ENCODE peak calls at places on chromosomes 16 and 17, in ten cellular contexts. One of them, this sample, is unnamed.

GRCh38 chr17:45282683-45283644 is 21.1 kb upstream of the SPATA32 start:
- DNase-seq in WTC11: no peak
- DNase-seq in heart right ventricle: peak
- DNase-seq in neural crest cell: no peak
- DNase-seq in omental fat pad: no peak
- DNase-seq in nephron progenitor cell: no peak
- DNase-seq in esophagus squamous epithelium: no peak
- DNase-seq in suprapubic skin: peak
- DNase-seq in endodermal cell: peak
- DNase-seq in RWPE2: no peak
- DNase-seq in this sample: no peak

GRCh38 chr16:11190585-11191565 is 65.1 kb downstream of the SOCS1 start:
- DNase-seq in endodermal cell: no peak
- DNase-seq in omental fat pad: no peak
- DNase-seq in heart right ventricle: no peak
- DNase-seq in suprapubic skin: no peak
- DNase-seq in esophagus squamous epithelium: no peak
- DNase-seq in neural crest cell: no peak
- DNase-seq in RWPE2: peak
- DNase-seq in WTC11: no peak
- DNase-seq in nephron progenitor cell: no peak
- DNase-seq in this sample: no peak

GRCh38 chr16:2151188-2152091 is 3.0 kb downstream of the RAB26 start:
- DNase-seq in heart right ventricle: no peak
- DNase-seq in endodermal cell: peak
- DNase-seq in omental fat pad: no peak
- DNase-seq in WTC11: peak
- DNase-seq in RWPE2: peak
- DNase-seq in nephron progenitor cell: no peak
- DNase-seq in esophagus squamous epithelium: no peak
- DNase-seq in suprapubic skin: no peak
- DNase-seq in neural crest cell: no peak
- DNase-seq in this sample: no peak

GRCh38 chr16:56262148-56262878 is 71.0 kb downstream of the GNAO1 start:
- DNase-seq in nephron progenitor cell: no peak
- DNase-seq in esophagus squamous epithelium: no peak
- DNase-seq in suprapubic skin: no peak
- DNase-seq in heart right ventricle: no peak
- DNase-seq in neural crest cell: no peak
- DNase-seq in RWPE2: no peak
- DNase-seq in WTC11: no peak
- DNase-seq in omental fat pad: no peak
- DNase-seq in endodermal cell: no peak
- DNase-seq in this sample: no peak

GRCh38 chr17:58344047-58344790 is 7.8 kb downstream of the SUPT4H1 start:
- DNase-seq in suprapubic skin: peak
- DNase-seq in esophagus squamous epithelium: peak
- DNase-seq in omental fat pad: no peak
- DNase-seq in nephron progenitor cell: no peak
- DNase-seq in WTC11: no peak
- DNase-seq in RWPE2: no peak
- DNase-seq in endodermal cell: peak
- DNase-seq in neural crest cell: no peak
- DNase-seq in heart right ventricle: no peak
- DNase-seq in this sample: no peak

GRCh38 chr17:57602896-57603295 is 142.2 kb downstream of the CCDC182 start:
- DNase-seq in RWPE2: no peak
- DNase-seq in nephron progenitor cell: no peak
- DNase-seq in suprapubic skin: no peak
- DNase-seq in WTC11: no peak
- DNase-seq in endodermal cell: no peak
- DNase-seq in neural crest cell: no peak
- DNase-seq in esophagus squamous epithelium: no peak
- DNase-seq in heart right ventricle: no peak
- DNase-seq in omental fat pad: no peak
- DNase-seq in this sample: no peak

GRCh38 chr16:87580855-87581261 is 21.4 kb upstream of the JPH3 start:
- DNase-seq in nephron progenitor cell: no peak
- DNase-seq in omental fat pad: no peak
- DNase-seq in endodermal cell: no peak
- DNase-seq in heart right ventricle: no peak
- DNase-seq in esophagus squamous epithelium: no peak
- DNase-seq in suprapubic skin: no peak
- DNase-seq in RWPE2: no peak
- DNase-seq in neural crest cell: no peak
- DNase-seq in WTC11: no peak
- DNase-seq in this sample: no peak

GRCh38 chr16:62963846-62964245 is 927.6 kb upstream of the CDH8 start:
- DNase-seq in endodermal cell: no peak
- DNase-seq in omental fat pad: no peak
- DNase-seq in RWPE2: no peak
- DNase-seq in esophagus squamous epithelium: no peak
- DNase-seq in nephron progenitor cell: no peak
- DNase-seq in WTC11: no peak
- DNase-seq in heart right ventricle: no peak
- DNase-seq in neural crest cell: no peak
- DNase-seq in suprapubic skin: no peak
- DNase-seq in this sample: no peak

GRCh38 chr16:15450624-15451023 is 16.2 kb downstream of the BMERB1 start:
- DNase-seq in omental fat pad: no peak
- DNase-seq in esophagus squamous epithelium: no peak
- DNase-seq in endodermal cell: no peak
- DNase-seq in suprapubic skin: no peak
- DNase-seq in neural crest cell: no peak
- DNase-seq in WTC11: no peak
- DNase-seq in RWPE2: no peak
- DNase-seq in heart right ventricle: no peak
- DNase-seq in nephron progenitor cell: no peak
- DNase-seq in this sample: no peak

GRCh38 chr16:23497543-23497868 is 12.8 kb downstream of the GGA2 start:
- DNase-seq in heart right ventricle: no peak
- DNase-seq in esophagus squamous epithelium: no peak
- DNase-seq in omental fat pad: no peak
- DNase-seq in suprapubic skin: no peak
- DNase-seq in RWPE2: no peak
- DNase-seq in nephron progenitor cell: no peak
- DNase-seq in endodermal cell: no peak
- DNase-seq in WTC11: no peak
- DNase-seq in neural crest cell: no peak
- DNase-seq in this sample: no peak

GRCh38 chr16:23494188-23494587 is 16.1 kb downstream of the GGA2 start:
- DNase-seq in suprapubic skin: no peak
- DNase-seq in omental fat pad: no peak
- DNase-seq in esophagus squamous epithelium: no peak
- DNase-seq in RWPE2: no peak
- DNase-seq in neural crest cell: no peak
- DNase-seq in heart right ventricle: no peak
- DNase-seq in endodermal cell: no peak
- DNase-seq in nephron progenitor cell: no peak
- DNase-seq in WTC11: no peak
- DNase-seq in this sample: no peak

GRCh38 chr16:23496826-23497542 is 13.3 kb downstream of the GGA2 start:
- DNase-seq in RWPE2: no peak
- DNase-seq in esophagus squamous epithelium: no peak
- DNase-seq in omental fat pad: no peak
- DNase-seq in neural crest cell: no peak
- DNase-seq in WTC11: no peak
- DNase-seq in heart right ventricle: no peak
- DNase-seq in nephron progenitor cell: no peak
- DNase-seq in suprapubic skin: no peak
- DNase-seq in endodermal cell: no peak
- DNase-seq in this sample: no peak

GRCh38 chr16:23486480-23486879 is 23.8 kb downstream of the GGA2 start:
- DNase-seq in omental fat pad: no peak
- DNase-seq in RWPE2: no peak
- DNase-seq in nephron progenitor cell: no peak
- DNase-seq in suprapubic skin: no peak
- DNase-seq in WTC11: no peak
- DNase-seq in neural crest cell: no peak
- DNase-seq in endodermal cell: no peak
- DNase-seq in heart right ventricle: no peak
- DNase-seq in esophagus squamous epithelium: no peak
- DNase-seq in this sample: no peak

DNA sequence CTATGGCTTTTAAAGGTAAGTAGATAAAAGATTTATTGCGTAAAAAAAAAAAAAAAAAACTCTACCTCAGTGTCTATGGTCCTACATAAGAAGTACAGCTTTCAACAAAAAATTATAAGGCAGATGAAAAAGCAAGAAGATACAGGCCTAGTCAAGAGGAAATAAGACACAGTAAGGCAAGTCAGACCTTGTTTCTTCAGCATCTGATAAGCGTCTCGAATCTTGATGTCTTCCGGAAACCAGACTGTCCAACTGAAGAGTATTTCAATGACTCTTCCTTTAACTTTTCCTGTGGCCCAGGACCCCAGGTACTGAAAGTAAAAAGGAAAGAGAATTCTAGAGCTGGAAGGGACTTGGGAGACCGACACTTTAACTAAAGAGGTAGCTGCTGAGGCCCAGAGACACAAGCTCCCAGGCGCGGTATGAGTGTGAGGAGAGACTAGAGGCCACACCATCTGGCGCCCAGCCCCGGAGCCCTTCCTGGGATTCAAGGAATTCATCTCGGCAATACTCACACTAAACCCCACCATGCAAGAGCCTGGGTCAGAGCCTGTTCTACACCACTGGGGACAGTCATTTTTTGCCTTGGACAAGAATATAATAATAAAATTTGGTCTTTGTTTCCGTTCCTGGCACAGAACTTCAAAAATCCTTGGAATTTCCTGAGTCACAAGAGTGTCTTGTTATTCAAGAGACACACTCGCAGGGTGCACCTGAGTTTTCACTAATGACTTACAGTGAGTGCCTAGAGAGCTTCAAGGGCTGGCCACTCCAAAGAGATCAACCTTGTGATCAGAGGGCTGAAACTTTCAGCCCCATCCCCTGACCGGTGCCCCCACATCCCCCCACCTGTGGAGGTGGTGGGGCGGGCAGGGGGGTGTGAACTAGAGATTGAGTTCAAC is 18.6 kb downstream of the GGA2 start:
- DNase-seq in omental fat pad: no peak
- DNase-seq in heart right ventricle: no peak
- DNase-seq in WTC11: no peak
- DNase-seq in endodermal cell: no peak
- DNase-seq in RWPE2: no peak
- DNase-seq in nephron progenitor cell: no peak
- DNase-seq in suprapubic skin: no peak
- DNase-seq in neural crest cell: no peak
- DNase-seq in esophagus squamous epithelium: no peak
- DNase-seq in this sample: no peak
- TF ChIP-seq CTCF in omental fat pad: no peak
- TF ChIP-seq CTCF in heart right ventricle: no peak
- TF ChIP-seq CTCF in WTC11: no peak
- TF ChIP-seq CTCF in endodermal cell: no peak
- TF ChIP-seq CTCF in RWPE2: peak
- TF ChIP-seq CTCF in nephron progenitor cell: no peak
- TF ChIP-seq CTCF in suprapubic skin: no peak
- TF ChIP-seq CTCF in neural crest cell: no peak
- TF ChIP-seq CTCF in esophagus squamous epithelium: no peak
- TF ChIP-seq CTCF in this sample: no peak

GRCh38 chr16:67278773-67279295 is 498 bp upstream of the PLEKHG4 start:
- DNase-seq in neural crest cell: no peak
- DNase-seq in RWPE2: no peak
- DNase-seq in WTC11: peak
- DNase-seq in endodermal cell: peak
- DNase-seq in suprapubic skin: no peak
- DNase-seq in omental fat pad: no peak
- DNase-seq in heart right ventricle: no peak
- DNase-seq in nephron progenitor cell: no peak
- DNase-seq in esophagus squamous epithelium: no peak
- DNase-seq in this sample: peak
- TF ChIP-seq CTCF in neural crest cell: no peak
- TF ChIP-seq CTCF in RWPE2: no peak
- TF ChIP-seq CTCF in WTC11: no peak
- TF ChIP-seq CTCF in endodermal cell: peak
- TF ChIP-seq CTCF in suprapubic skin: no peak
- TF ChIP-seq CTCF in omental fat pad: no peak
- TF ChIP-seq CTCF in heart right ventricle: no peak
- TF ChIP-seq CTCF in nephron progenitor cell: no peak
- TF ChIP-seq CTCF in esophagus squamous epithelium: no peak
- TF ChIP-seq CTCF in this sample: peak

GRCh38 chr17:29623283-29623647 is 553 bp upstream of the CORO6 start:
- DNase-seq in neural crest cell: no peak
- DNase-seq in nephron progenitor cell: no peak
- DNase-seq in RWPE2: no peak
- DNase-seq in heart right ventricle: no peak
- DNase-seq in esophagus squamous epithelium: no peak
- DNase-seq in omental fat pad: no peak
- DNase-seq in endodermal cell: no peak
- DNase-seq in WTC11: no peak
- DNase-seq in suprapubic skin: no peak
- DNase-seq in this sample: no peak

GRCh38 chr17:29620779-29621500 is 1.8 kb downstream of the CORO6 start:
- DNase-seq in suprapubic skin: no peak
- DNase-seq in RWPE2: no peak
- DNase-seq in esophagus squamous epithelium: no peak
- DNase-seq in omental fat pad: no peak
- DNase-seq in neural crest cell: no peak
- DNase-seq in WTC11: no peak
- DNase-seq in heart right ventricle: no peak
- DNase-seq in nephron progenitor cell: no peak
- DNase-seq in endodermal cell: peak
- DNase-seq in this sample: no peak

GRCh38 chr17:29622337-29623282 is at the start of gene CORO6:
- DNase-seq in nephron progenitor cell: peak
- DNase-seq in endodermal cell: peak
- DNase-seq in neural crest cell: peak
- DNase-seq in suprapubic skin: peak
- DNase-seq in esophagus squamous epithelium: no peak
- DNase-seq in heart right ventricle: peak
- DNase-seq in omental fat pad: no peak
- DNase-seq in RWPE2: no peak
- DNase-seq in WTC11: peak
- DNase-seq in this sample: no peak

GRCh38 chr17:29620271-29620670 is 2.4 kb downstream of the CORO6 start:
- DNase-seq in omental fat pad: no peak
- DNase-seq in WTC11: peak
- DNase-seq in esophagus squamous epithelium: no peak
- DNase-seq in nephron progenitor cell: no peak
- DNase-seq in heart right ventricle: no peak
- DNase-seq in neural crest cell: no peak
- DNase-seq in endodermal cell: peak
- DNase-seq in suprapubic skin: no peak
- DNase-seq in RWPE2: peak
- DNase-seq in this sample: no peak

GRCh38 chr17:29621751-29622194 is 939 bp downstream of the CORO6 start:
- DNase-seq in WTC11: no peak
- DNase-seq in endodermal cell: peak
- DNase-seq in omental fat pad: no peak
- DNase-seq in RWPE2: no peak
- DNase-seq in suprapubic skin: no peak
- DNase-seq in esophagus squamous epithelium: no peak
- DNase-seq in heart right ventricle: no peak
- DNase-seq in nephron progenitor cell: no peak
- DNase-seq in neural crest cell: no peak
- DNase-seq in this sample: no peak
- TF ChIP-seq CTCF in WTC11: no peak
- TF ChIP-seq CTCF in endodermal cell: no peak
- TF ChIP-seq CTCF in omental fat pad: no peak
- TF ChIP-seq CTCF in RWPE2: no peak
- TF ChIP-seq CTCF in suprapubic skin: no peak
- TF ChIP-seq CTCF in esophagus squamous epithelium: no peak
- TF ChIP-seq CTCF in heart right ventricle: no peak
- TF ChIP-seq CTCF in nephron progenitor cell: no peak
- TF ChIP-seq CTCF in neural crest cell: no peak
- TF ChIP-seq CTCF in this sample: no peak

GRCh38 chr17:63827002-63827800 is at the start of the genes FTSJ3 and PSMC5:
- DNase-seq in RWPE2: peak
- DNase-seq in omental fat pad: peak
- DNase-seq in suprapubic skin: peak
- DNase-seq in endodermal cell: peak
- DNase-seq in WTC11: peak
- DNase-seq in esophagus squamous epithelium: peak
- DNase-seq in nephron progenitor cell: peak
- DNase-seq in neural crest cell: peak
- DNase-seq in heart right ventricle: peak
- DNase-seq in this sample: peak
- TF ChIP-seq CTCF in RWPE2: peak
- TF ChIP-seq CTCF in omental fat pad: no peak
- TF ChIP-seq CTCF in suprapubic skin: peak
- TF ChIP-seq CTCF in endodermal cell: peak
- TF ChIP-seq CTCF in WTC11: no peak
- TF ChIP-seq CTCF in esophagus squamous epithelium: peak
- TF ChIP-seq CTCF in nephron progenitor cell: peak
- TF ChIP-seq CTCF in neural crest cell: peak
- TF ChIP-seq CTCF in heart right ventricle: no peak
- TF ChIP-seq CTCF in this sample: peak